ENCODE peak calls at places on chromosomes 13 and 19, in four cellular contexts. M is GDM1; R is stimulated activated CD4-positive, alpha-beta T cell treated with anti-CD3 and anti-CD28 coated beads, Interleukin-4, amount 100 ng/mL, for 1 hour; C is amniotic stem cell. K is an unnamed sample.

GRCh38 chr13:27283906-27284523 is 13.4 kb downstream of the RASL11A start:
- DNase-seq in M (no peak), R (no peak), C (no peak), K (no peak)

GRCh38 chr13:73370066-73370465 is 311.3 kb downstream of the KLF5 start:
- DNase-seq in M (no peak), R (no peak), C (no peak), K (no peak)

GRCh38 chr13:85074543-85075313 is 724.5 kb downstream of the SLITRK6 start:
- DNase-seq in M (no peak), R (no peak), C (no peak), K (no peak)

GRCh38 chr19:34926685-34927375 is at the start of gene ZNF30:
- DNase-seq in M (peak; percentile 69), R (peak; percentile 88), C (peak; percentile 91), K (peak; percentile 68)

GRCh38 chr13:112733112-112733511 is 43.3 kb downstream of the ATP11A start:
- DNase-seq in M (no peak), R (no peak), C (no peak), K (no peak)

GRCh38 chr13:102848956-102849355 is 3.1 kb downstream of the ERCC5 start:
- DNase-seq in M (no peak), R (no peak), C (no peak), K (no peak)

GRCh38 chr13:98216135-98216565 is 39.1 kb upstream of the RNF113B start:
- DNase-seq in M (no peak), R (no peak), C (no peak), K (peak; percentile 82)

GRCh38 chr19:7395793-7396192 is 47.1 kb downstream of the ARHGEF18 start:
- DNase-seq in M (no peak), R (no peak), C (no peak), K (no peak)

GRCh38 chr19:50331187-50332013 is 2.2 kb upstream of the KCNC3 start:
- DNase-seq in M (no peak), R (no peak), C (no peak), K (no peak)

GRCh38 chr19:51660975-51661600 is 14.5 kb upstream of the SIGLEC14 start:
- DNase-seq in M (peak; percentile 57), R (peak; percentile 56), C (peak; percentile 63), K (peak; percentile 36)

GRCh38 chr13:69935043-69935442 is 172.6 kb upstream of the ATXN8OS start:
- DNase-seq in M (no peak), R (no peak), C (no peak), K (no peak)

GRCh38 chr19:10533656-10534386 is 9.9 kb upstream of the ATG4D start:
- DNase-seq in M (no peak), R (no peak), C (peak; percentile 75), K (no peak)

GRCh38 chr19:55189424-55189823 is 9.3 kb upstream of the SYT5 start:
- DNase-seq in M (no peak), R (no peak), C (no peak), K (peak; percentile 86)

GRCh38 chr13:19052931-19053330 is 128.7 kb downstream of the TUBA3C start:
- DNase-seq in M (no peak), R (no peak), C (no peak), K (no peak)

GRCh38 chr13:107339209-107339608 is 771.3 kb upstream of the ARGLU1 start:
- DNase-seq in M (no peak), R (no peak), C (no peak), K (no peak)